ENCODE peak calls at places on chromosomes 1 and 21, in ten cellular contexts. One of them, this sample, is unnamed. For H3K4me1, the result is how much of the 10 kb centered on the place peaks cover.

GRCh38 chr1:180343931-180344406 is 113.9 kb downstream of the LHX4 start:
- DNase-seq in transverse colon: peak
- DNase-seq in HAP-1: no peak
- DNase-seq in PC-3: no peak
- DNase-seq in H9: no peak
- DNase-seq in Karpas-422: peak
- DNase-seq in stomach: peak
- DNase-seq in CD8-positive, alpha-beta memory T cell: no peak
- DNase-seq in neural progenitor cell: no peak
- DNase-seq in A549: no peak
- DNase-seq in this sample: peak

GRCh38 chr1:92708368-92708950 is 76.4 kb downstream of the EVI5 start:
- DNase-seq in transverse colon: no peak
- DNase-seq in HAP-1: no peak
- DNase-seq in PC-3: no peak
- DNase-seq in H9: no peak
- DNase-seq in Karpas-422: peak
- DNase-seq in stomach: no peak
- DNase-seq in CD8-positive, alpha-beta memory T cell: no peak
- DNase-seq in neural progenitor cell: no peak
- DNase-seq in A549: no peak
- DNase-seq in this sample: no peak

GRCh38 chr1:52364235-52364839 is 1.7 kb downstream of the CC2D1B start:
- DNase-seq in transverse colon: no peak
- DNase-seq in HAP-1: no peak
- DNase-seq in PC-3: no peak
- DNase-seq in H9: peak
- DNase-seq in Karpas-422: no peak
- DNase-seq in stomach: no peak
- DNase-seq in CD8-positive, alpha-beta memory T cell: no peak
- DNase-seq in neural progenitor cell: no peak
- DNase-seq in A549: no peak
- DNase-seq in this sample: peak

GRCh38 chr1:94142583-94142982 is 21.6 kb upstream of the ABCA4 start:
- DNase-seq in transverse colon: no peak
- DNase-seq in HAP-1: no peak
- DNase-seq in PC-3: no peak
- DNase-seq in H9: no peak
- DNase-seq in Karpas-422: no peak
- DNase-seq in stomach: no peak
- DNase-seq in CD8-positive, alpha-beta memory T cell: no peak
- DNase-seq in neural progenitor cell: no peak
- DNase-seq in A549: no peak
- DNase-seq in this sample: no peak

GRCh38 chr1:167905671-167906070 is 8.3 kb downstream of the ADCY10 start:
- DNase-seq in transverse colon: no peak
- DNase-seq in HAP-1: peak
- DNase-seq in PC-3: no peak
- DNase-seq in H9: no peak
- DNase-seq in Karpas-422: no peak
- DNase-seq in stomach: no peak
- DNase-seq in CD8-positive, alpha-beta memory T cell: no peak
- DNase-seq in neural progenitor cell: no peak
- DNase-seq in A549: no peak
- DNase-seq in this sample: no peak

GRCh38 chr1:115189814-115190541 is 100.7 kb upstream of the TSPAN2 start:
- DNase-seq in transverse colon: no peak
- DNase-seq in HAP-1: no peak
- DNase-seq in PC-3: peak
- DNase-seq in H9: no peak
- DNase-seq in Karpas-422: no peak
- DNase-seq in stomach: no peak
- DNase-seq in CD8-positive, alpha-beta memory T cell: no peak
- DNase-seq in neural progenitor cell: no peak
- DNase-seq in A549: peak
- DNase-seq in this sample: no peak

GRCh38 chr1:19646366-19646765 is 2.3 kb downstream of the NBL1 start:
- DNase-seq in transverse colon: peak
- DNase-seq in HAP-1: no peak
- DNase-seq in PC-3: peak
- DNase-seq in H9: no peak
- DNase-seq in Karpas-422: peak
- DNase-seq in stomach: peak
- DNase-seq in CD8-positive, alpha-beta memory T cell: no peak
- DNase-seq in neural progenitor cell: no peak
- DNase-seq in A549: peak
- DNase-seq in this sample: peak

GRCh38 chr1:8166436-8166835 is 140.3 kb upstream of the ERRFI1 start:
- DNase-seq in transverse colon: no peak
- DNase-seq in HAP-1: no peak
- DNase-seq in PC-3: no peak
- DNase-seq in H9: no peak
- DNase-seq in Karpas-422: no peak
- DNase-seq in stomach: no peak
- DNase-seq in CD8-positive, alpha-beta memory T cell: no peak
- DNase-seq in neural progenitor cell: no peak
- DNase-seq in A549: no peak
- DNase-seq in this sample: no peak

GRCh38 chr1:200082329-200082728 is 54.8 kb downstream of the NR5A2 start:
- DNase-seq in transverse colon: no peak
- DNase-seq in HAP-1: no peak
- DNase-seq in PC-3: peak
- DNase-seq in H9: no peak
- DNase-seq in Karpas-422: no peak
- DNase-seq in stomach: no peak
- DNase-seq in CD8-positive, alpha-beta memory T cell: no peak
- DNase-seq in neural progenitor cell: no peak
- DNase-seq in A549: no peak
- DNase-seq in this sample: no peak

GRCh38 chr1:206706298-206706791 is 21.6 kb downstream of the MAPKAPK2 start:
- DNase-seq in transverse colon: no peak
- DNase-seq in HAP-1: no peak
- DNase-seq in PC-3: no peak
- DNase-seq in H9: no peak
- DNase-seq in Karpas-422: no peak
- DNase-seq in stomach: no peak
- DNase-seq in CD8-positive, alpha-beta memory T cell: no peak
- DNase-seq in neural progenitor cell: peak
- DNase-seq in A549: no peak
- DNase-seq in this sample: no peak

GRCh38 chr1:8512504-8512903 is 194.6 kb downstream of the SLC45A1 start:
- DNase-seq in transverse colon: no peak
- DNase-seq in HAP-1: no peak
- DNase-seq in PC-3: no peak
- DNase-seq in H9: no peak
- DNase-seq in Karpas-422: no peak
- DNase-seq in stomach: no peak
- DNase-seq in CD8-positive, alpha-beta memory T cell: no peak
- DNase-seq in neural progenitor cell: no peak
- DNase-seq in A549: no peak
- DNase-seq in this sample: no peak

GRCh38 chr1:69976896-69977295 is 228.5 kb downstream of the LRRC40 start:
- DNase-seq in transverse colon: no peak
- DNase-seq in HAP-1: no peak
- DNase-seq in PC-3: no peak
- DNase-seq in H9: no peak
- DNase-seq in Karpas-422: no peak
- DNase-seq in stomach: no peak
- DNase-seq in CD8-positive, alpha-beta memory T cell: no peak
- DNase-seq in neural progenitor cell: no peak
- DNase-seq in A549: no peak
- DNase-seq in this sample: no peak

GRCh38 chr1:206464456-206464964 is 5.8 kb upstream of the IKBKE start:
- DNase-seq in transverse colon: no peak
- DNase-seq in HAP-1: no peak
- DNase-seq in PC-3: peak
- DNase-seq in H9: no peak
- DNase-seq in Karpas-422: no peak
- DNase-seq in stomach: no peak
- DNase-seq in CD8-positive, alpha-beta memory T cell: no peak
- DNase-seq in neural progenitor cell: no peak
- DNase-seq in A549: peak
- DNase-seq in this sample: no peak

GRCh38 chr21:31124005-31124404 is 85.7 kb upstream of the KRTAP19-8 start:
- DNase-seq in transverse colon: no peak
- DNase-seq in HAP-1: no peak
- DNase-seq in PC-3: no peak
- DNase-seq in H9: no peak
- DNase-seq in Karpas-422: peak
- DNase-seq in stomach: no peak
- DNase-seq in CD8-positive, alpha-beta memory T cell: no peak
- DNase-seq in neural progenitor cell: peak
- DNase-seq in A549: no peak
- DNase-seq in this sample: no peak

GRCh38 chr1:81876901-81877750 is 76.4 kb downstream of the ADGRL2 start:
- DNase-seq in transverse colon: no peak
- DNase-seq in HAP-1: peak
- DNase-seq in PC-3: no peak
- DNase-seq in H9: no peak
- DNase-seq in Karpas-422: no peak
- DNase-seq in stomach: no peak
- DNase-seq in CD8-positive, alpha-beta memory T cell: no peak
- DNase-seq in neural progenitor cell: no peak
- DNase-seq in A549: peak
- DNase-seq in this sample: peak

GRCh38 chr1:89466307-89466925 is 58.2 kb upstream of the LRRC8B start:
- DNase-seq in transverse colon: no peak
- DNase-seq in HAP-1: no peak
- DNase-seq in PC-3: peak
- DNase-seq in H9: no peak
- DNase-seq in Karpas-422: no peak
- DNase-seq in stomach: no peak
- DNase-seq in CD8-positive, alpha-beta memory T cell: no peak
- DNase-seq in neural progenitor cell: no peak
- DNase-seq in A549: no peak
- DNase-seq in this sample: no peak

GRCh38 chr1:168301664-168302320 is 21.1 kb downstream of the TBX19 start:
- DNase-seq in transverse colon: no peak
- DNase-seq in HAP-1: peak
- DNase-seq in PC-3: peak
- DNase-seq in H9: no peak
- DNase-seq in Karpas-422: no peak
- DNase-seq in stomach: no peak
- DNase-seq in CD8-positive, alpha-beta memory T cell: no peak
- DNase-seq in neural progenitor cell: no peak
- DNase-seq in A549: peak
- DNase-seq in this sample: peak

GRCh38 chr1:34695580-34695979 is 59.3 kb upstream of the GJB5 start:
- DNase-seq in transverse colon: no peak
- DNase-seq in HAP-1: no peak
- DNase-seq in PC-3: no peak
- DNase-seq in H9: no peak
- DNase-seq in Karpas-422: no peak
- DNase-seq in stomach: no peak
- DNase-seq in CD8-positive, alpha-beta memory T cell: no peak
- DNase-seq in neural progenitor cell: no peak
- DNase-seq in A549: no peak
- DNase-seq in this sample: no peak
- H3K4me1 ChIP-seq in transverse colon: under half
- H3K4me1 ChIP-seq in HAP-1: under half
- H3K4me1 ChIP-seq in PC-3: under half
- H3K4me1 ChIP-seq in H9: under half
- H3K4me1 ChIP-seq in Karpas-422: under half
- H3K4me1 ChIP-seq in stomach: under half
- H3K4me1 ChIP-seq in CD8-positive, alpha-beta memory T cell: under half
- H3K4me1 ChIP-seq in neural progenitor cell: under half
- H3K4me1 ChIP-seq in A549: under half
- H3K4me1 ChIP-seq in this sample: under half

GRCh38 chr1:153963850-153964331 is 554 bp upstream of the SLC39A1 start:
- DNase-seq in transverse colon: peak
- DNase-seq in HAP-1: peak
- DNase-seq in PC-3: peak
- DNase-seq in H9: peak
- DNase-seq in Karpas-422: peak
- DNase-seq in stomach: peak
- DNase-seq in CD8-positive, alpha-beta memory T cell: no peak
- DNase-seq in neural progenitor cell: peak
- DNase-seq in A549: peak
- DNase-seq in this sample: no peak
- H3K4me1 ChIP-seq in transverse colon: half or more
- H3K4me1 ChIP-seq in HAP-1: under half
- H3K4me1 ChIP-seq in PC-3: under half
- H3K4me1 ChIP-seq in H9: under half
- H3K4me1 ChIP-seq in Karpas-422: half or more
- H3K4me1 ChIP-seq in stomach: half or more
- H3K4me1 ChIP-seq in CD8-positive, alpha-beta memory T cell: under half
- H3K4me1 ChIP-seq in neural progenitor cell: under half
- H3K4me1 ChIP-seq in A549: under half
- H3K4me1 ChIP-seq in this sample: under half

DNA sequence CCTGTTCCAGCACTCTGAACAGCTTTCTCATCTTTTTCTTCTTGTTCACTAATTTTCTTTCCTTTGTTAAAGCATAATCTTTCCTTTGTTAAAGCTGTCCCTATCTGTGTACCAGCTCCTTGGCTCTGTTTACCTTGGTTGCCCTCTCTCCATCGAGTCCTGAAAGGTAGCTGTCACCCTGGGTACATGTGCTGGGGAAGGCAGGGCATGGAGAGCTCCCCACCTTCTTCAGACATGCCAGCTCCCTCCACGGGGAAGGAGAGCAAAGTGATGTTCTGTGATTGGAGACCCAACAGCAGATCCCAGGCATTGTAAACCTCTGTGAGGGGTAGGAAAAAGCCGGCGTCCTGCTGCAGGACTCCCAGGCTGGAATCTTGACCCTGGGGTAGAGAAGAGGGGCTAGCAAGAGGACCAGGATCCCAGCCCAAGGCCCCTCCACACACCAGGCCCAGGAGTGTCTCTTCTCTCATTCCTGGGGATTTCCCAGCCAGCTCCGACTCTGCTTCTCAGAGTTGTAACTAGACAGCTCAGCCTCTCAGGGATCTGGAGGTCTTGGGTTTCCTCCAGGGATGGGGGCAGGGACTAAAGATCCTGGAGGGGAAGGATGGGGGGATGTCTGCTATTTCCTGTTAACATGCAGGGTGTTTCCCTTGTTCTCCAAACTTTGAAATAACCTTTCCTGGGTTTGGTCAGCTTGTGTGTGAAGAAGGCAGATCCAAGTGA is 34.4 kb downstream of the TMCC2 start:
- DNase-seq in transverse colon: no peak
- DNase-seq in HAP-1: no peak
- DNase-seq in PC-3: no peak
- DNase-seq in H9: no peak
- DNase-seq in Karpas-422: no peak
- DNase-seq in stomach: no peak
- DNase-seq in CD8-positive, alpha-beta memory T cell: no peak
- DNase-seq in neural progenitor cell: no peak
- DNase-seq in A549: no peak
- DNase-seq in this sample: no peak
- H3K4me1 ChIP-seq in transverse colon: under half
- H3K4me1 ChIP-seq in HAP-1: under half
- H3K4me1 ChIP-seq in PC-3: under half
- H3K4me1 ChIP-seq in H9: under half
- H3K4me1 ChIP-seq in Karpas-422: under half
- H3K4me1 ChIP-seq in stomach: under half
- H3K4me1 ChIP-seq in CD8-positive, alpha-beta memory T cell: under half
- H3K4me1 ChIP-seq in neural progenitor cell: under half
- H3K4me1 ChIP-seq in A549: under half
- H3K4me1 ChIP-seq in this sample: under half

DNA sequence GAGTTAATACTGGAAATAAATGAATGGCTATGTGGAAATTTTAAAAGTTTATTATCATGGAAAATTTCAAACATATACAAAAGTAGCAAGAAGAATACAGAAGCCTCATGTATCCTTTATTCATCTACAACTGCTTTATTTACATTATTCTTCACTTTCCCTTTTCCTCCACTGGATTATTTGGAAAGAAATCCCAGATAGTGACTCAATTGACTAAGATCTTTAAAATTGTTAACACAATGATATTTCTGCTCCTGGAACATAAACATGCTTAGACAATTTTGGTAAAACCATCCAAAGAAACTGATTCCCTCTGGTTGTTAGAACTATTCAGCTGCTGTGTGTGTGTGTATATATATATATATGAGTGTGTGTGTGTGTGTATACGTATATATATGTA is 116.2 kb downstream of the TGFB2 start:
- DNase-seq in transverse colon: no peak
- DNase-seq in HAP-1: no peak
- DNase-seq in PC-3: no peak
- DNase-seq in H9: no peak
- DNase-seq in Karpas-422: no peak
- DNase-seq in stomach: no peak
- DNase-seq in CD8-positive, alpha-beta memory T cell: no peak
- DNase-seq in neural progenitor cell: no peak
- DNase-seq in A549: no peak
- DNase-seq in this sample: no peak
- H3K4me1 ChIP-seq in transverse colon: under half
- H3K4me1 ChIP-seq in HAP-1: under half
- H3K4me1 ChIP-seq in PC-3: under half
- H3K4me1 ChIP-seq in H9: under half
- H3K4me1 ChIP-seq in Karpas-422: under half
- H3K4me1 ChIP-seq in stomach: under half
- H3K4me1 ChIP-seq in CD8-positive, alpha-beta memory T cell: under half
- H3K4me1 ChIP-seq in neural progenitor cell: under half
- H3K4me1 ChIP-seq in A549: under half
- H3K4me1 ChIP-seq in this sample: under half